ENCODE peak calls at places on chromosome 11, in eight cellular contexts. X is activated T-helper 9 cell treated with anti-CD3 and anti-CD28 coated beads, Interleukin-2, amount 50 U/mL, for 16 hours; Q is stimulated activated CD8-positive, alpha-beta memory T cell treated with anti-CD3 and anti-CD28 coated beads, Interleukin-2, amount 100 ng/mL, for 48 hours; S is HEK293T; A is cardiac fibroblast; O is DMS 273 treated with DMSO at 0.1 percent for 48 hours; T is ACHN; Y is BE2C. Z is an unnamed sample.

GRCh38 chr11:1807628-1807995 is 27.2 kb upstream of the SYT8 start:
- DNase-seq in X (no peak), Q (no peak), S (no peak), A (no peak), O (no peak), T (no peak), Y (no peak), Z (no peak)

GRCh38 chr11:6746626-6747025 is 25.1 kb downstream of the OR2AG2 start:
- DNase-seq in X (no peak), Q (no peak), S (no peak), A (no peak), O (no peak), T (no peak), Y (no peak), Z (no peak)

GRCh38 chr11:120336641-120337132 is 474 bp downstream of the ARHGEF12 start:
- DNase-seq in X (peak), Q (no peak), S (peak), A (peak), O (no peak), T (peak), Y (peak), Z (no peak)

GRCh38 chr11:100592619-100593309 is 94.3 kb upstream of the ARHGAP42 start:
- DNase-seq in X (no peak), Q (no peak), S (no peak), A (no peak), O (peak), T (no peak), Y (no peak), Z (no peak)

GRCh38 chr11:57900315-57900714 is 123.4 kb upstream of the OR9Q1 start:
- DNase-seq in X (no peak), Q (no peak), S (no peak), A (no peak), O (no peak), T (no peak), Y (no peak), Z (no peak)

GRCh38 chr11:17750013-17750816 is 15.6 kb downstream of the KCNC1 start:
- DNase-seq in X (no peak), Q (no peak), S (no peak), A (no peak), O (no peak), T (no peak), Y (no peak), Z (no peak)

GRCh38 chr11:60764879-60765278 is 8.2 kb downstream of the MS4A15 start:
- DNase-seq in X (no peak), Q (no peak), S (no peak), A (no peak), O (no peak), T (no peak), Y (no peak), Z (no peak)

GRCh38 chr11:101096036-101096704 is 33.4 kb downstream of the PGR start:
- DNase-seq in X (no peak), Q (no peak), S (no peak), A (peak), O (no peak), T (no peak), Y (no peak), Z (no peak)

GRCh38 chr11:67269401-67270255 is 3.4 kb downstream of the GRK2 start:
- DNase-seq in X (no peak), Q (no peak), S (no peak), A (no peak), O (no peak), T (no peak), Y (no peak), Z (no peak)

GRCh38 chr11:122803306-122803705 is 35.0 kb upstream of the CRTAM start:
- DNase-seq in X (no peak), Q (no peak), S (no peak), A (peak), O (no peak), T (no peak), Y (no peak), Z (no peak)

GRCh38 chr11:34335801-34336200 is 22.0 kb downstream of the ABTB2 start:
- DNase-seq in X (no peak), Q (no peak), S (no peak), A (no peak), O (no peak), T (no peak), Y (no peak), Z (no peak)

GRCh38 chr11:122807731-122808485 is 30.4 kb upstream of the CRTAM start:
- DNase-seq in X (no peak), Q (no peak), S (no peak), A (peak), O (no peak), T (no peak), Y (no peak), Z (no peak)

GRCh38 chr11:116515666-116516184 is 257.1 kb downstream of the BUD13 start:
- DNase-seq in X (no peak), Q (no peak), S (no peak), A (no peak), O (no peak), T (no peak), Y (peak), Z (no peak)

GRCh38 chr11:119121008-119121810 is at the start of gene HINFP:
- DNase-seq in X (peak), Q (peak), S (peak), A (peak), O (peak), T (peak), Y (peak), Z (peak)

GRCh38 chr11:66388746-66389386 is 17.3 kb upstream of the SLC29A2 start:
- DNase-seq in X (peak), Q (peak), S (peak), A (peak), O (peak), T (peak), Y (peak), Z (peak)

GRCh38 chr11:2399488-2400068 is 972 bp upstream of the TSSC4 start:
- DNase-seq in X (no peak), Q (no peak), S (peak), A (no peak), O (no peak), T (peak), Y (no peak), Z (no peak)

Z was measured in HCT116.